ENCODE peak calls at places on chromosomes 2 and 18, in four cellular contexts. V, E, L and W are unnamed samples.

GRCh38 chr2:22788749-22789148 is 596.2 kb upstream of the KLHL29 start:
- DNase-seq in L (no peak), E (no peak), V (no peak), W (no peak)

GRCh38 chr18:50614838-50615237 is 55.0 kb downstream of the MAPK4 start:
- DNase-seq in E (no peak), V (no peak), L (no peak), W (no peak)

GRCh38 chr2:73020657-73021370 is 50.7 kb downstream of the SFXN5 start:
- DNase-seq in E (no peak), L (peak), V (no peak), W (no peak)

GRCh38 chr2:71129114-71129890 is 727 bp downstream of the MCEE start:
- DNase-seq in E (no peak), V (no peak), L (no peak), W (no peak)

GRCh38 chr18:49725809-49726514 is 87.4 kb downstream of the ACAA2 start:
- DNase-seq in V (no peak), E (peak), L (peak), W (no peak)

GRCh38 chr2:6576312-6576711 is 289.4 kb downstream of the CMPK2 start:
- DNase-seq in V (no peak), E (no peak), L (peak), W (no peak)

GRCh38 chr2:239291505-239292350 is 109.1 kb downstream of the HDAC4 start:
- DNase-seq in E (no peak), L (no peak), V (no peak), W (no peak)

GRCh38 chr2:144835634-144836351 is 315.9 kb upstream of the ZEB2 start:
- DNase-seq in E (no peak), L (peak), V (no peak), W (no peak)

GRCh38 chr18:75161629-75162028 is 47.3 kb downstream of the PTGR3 start:
- DNase-seq in V (peak), L (no peak), E (no peak), W (peak)

GRCh38 chr2:241922396-241922795 is 52.9 kb downstream of the RTP5 start:
- DNase-seq in L (no peak), E (no peak), V (no peak), W (no peak)

GRCh38 chr2:241011296-241011600 is 12.8 kb downstream of the SNED1 start:
- DNase-seq in L (no peak), E (no peak), V (no peak), W (no peak)

GRCh38 chr2:237217995-237218621 is 132.4 kb downstream of the COPS8 start:
- DNase-seq in V (no peak), E (no peak), L (no peak), W (no peak)

GRCh38 chr18:13726972-13727331 is 479 bp downstream of the RNMT start:
- DNase-seq in V (peak), E (no peak), L (peak), W (no peak)

GRCh38 chr18:12639990-12640880 is 17.7 kb downstream of the SPIRE1 start:
- DNase-seq in E (no peak), L (peak), V (no peak), W (no peak)

GRCh38 chr2:117945296-117945695 is 68.6 kb downstream of the CCDC93 start:
- DNase-seq in E (no peak), V (no peak), L (no peak), W (no peak)

GRCh38 chr2:48127612-48128191 is 221.4 kb upstream of the FBXO11 start:
- DNase-seq in E (no peak), V (no peak), L (no peak), W (no peak)

GRCh38 chr2:19949071-19949470 is 40.8 kb downstream of the WDR35 start:
- DNase-seq in V (no peak), E (peak), L (peak), W (no peak)

DNA sequence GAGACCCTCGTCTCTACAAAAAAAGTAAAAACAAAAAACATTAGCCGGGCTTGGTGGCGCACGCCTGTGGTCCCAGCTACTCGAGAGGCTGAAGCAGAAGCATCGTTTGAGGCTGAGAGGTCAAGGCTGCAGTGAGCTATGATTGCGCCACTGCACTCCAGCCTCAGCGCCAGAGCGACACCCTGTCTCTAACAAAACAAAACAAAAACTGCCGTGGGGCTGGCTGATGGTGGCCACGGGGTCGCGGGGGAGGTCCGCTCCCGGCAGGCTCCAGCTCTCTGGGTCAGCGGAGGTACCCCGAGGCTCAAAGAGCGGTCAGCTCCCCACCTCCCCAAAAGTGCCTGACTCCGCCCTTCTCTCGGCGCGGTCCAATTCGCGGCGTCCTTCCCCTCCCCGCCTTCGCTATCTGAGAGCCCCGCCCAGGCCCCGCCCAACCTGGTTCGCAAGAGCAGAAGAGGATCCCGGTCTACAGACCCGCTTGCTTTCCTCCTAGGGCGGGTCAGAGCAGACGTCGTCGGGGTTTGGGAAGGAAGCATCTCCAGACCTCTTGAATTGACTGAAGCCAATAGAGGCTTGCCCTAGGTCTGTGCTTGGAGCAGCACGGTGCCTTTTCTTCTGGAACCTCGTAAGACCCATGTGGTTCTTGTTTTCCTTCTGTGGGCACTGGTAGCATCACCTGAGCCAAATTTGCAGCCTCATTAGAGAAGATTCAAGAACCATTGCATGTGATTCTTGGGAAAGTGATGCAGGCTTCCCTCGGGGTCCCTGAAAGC is 7.8 kb downstream of the RAX start:
- DNase-seq in E (no peak), L (no peak), V (no peak), W (no peak)
- H3K4me3 ChIP-seq in E (peak), L (peak), V (no peak), W (no peak)

DNA sequence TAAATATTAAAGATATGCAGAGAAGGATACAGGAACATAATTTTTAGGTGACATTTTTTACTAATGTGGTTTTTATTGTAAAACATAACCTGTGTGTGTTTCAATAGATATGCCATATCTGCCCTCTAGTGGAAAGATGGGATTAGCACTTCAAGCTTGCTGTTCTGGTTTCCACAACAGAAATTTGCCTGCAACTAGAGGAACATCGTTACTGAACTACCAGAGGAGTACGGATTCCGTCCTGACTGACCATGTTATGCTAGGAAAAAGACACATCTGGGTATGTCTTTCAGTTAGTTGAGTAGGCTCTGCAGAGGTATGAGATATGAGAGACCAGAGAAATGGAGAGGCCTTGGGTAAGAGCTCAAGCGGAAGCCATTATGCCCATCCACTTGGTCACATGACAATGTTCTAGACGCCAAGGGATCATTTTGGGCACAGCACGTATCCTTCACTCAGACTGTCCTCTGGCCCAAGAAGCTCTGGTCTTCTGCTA is 104.9 kb downstream of the MBD2 start:
- DNase-seq in V (no peak), L (no peak), E (peak), W (peak)
- H3K4me3 ChIP-seq in V (no peak), L (no peak), E (no peak), W (peak)

DNA sequence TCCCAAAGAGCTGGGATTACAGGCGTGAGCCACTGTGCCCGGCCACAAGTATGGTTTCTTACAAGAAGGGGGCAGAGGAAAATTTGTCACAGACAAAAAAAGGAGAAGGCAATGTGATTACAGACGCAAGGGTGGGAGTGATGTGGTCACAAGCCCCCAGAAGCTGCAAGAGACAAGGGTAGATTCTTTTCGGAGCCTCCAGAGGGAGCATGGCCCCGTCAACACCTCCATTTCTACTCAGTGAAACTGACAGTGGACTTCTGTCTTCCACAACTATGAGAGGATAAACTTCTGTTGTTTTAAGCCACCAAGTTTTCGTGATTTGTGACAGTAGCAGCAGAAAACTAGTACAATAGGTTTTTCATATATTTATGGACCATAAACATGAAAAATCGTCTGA is 2.1 kb upstream of the TCF7L1 start:
- DNase-seq in V (no peak), L (no peak), E (no peak), W (peak)
- H3K4me3 ChIP-seq in V (no peak), L (no peak), E (no peak), W (no peak)

DNA sequence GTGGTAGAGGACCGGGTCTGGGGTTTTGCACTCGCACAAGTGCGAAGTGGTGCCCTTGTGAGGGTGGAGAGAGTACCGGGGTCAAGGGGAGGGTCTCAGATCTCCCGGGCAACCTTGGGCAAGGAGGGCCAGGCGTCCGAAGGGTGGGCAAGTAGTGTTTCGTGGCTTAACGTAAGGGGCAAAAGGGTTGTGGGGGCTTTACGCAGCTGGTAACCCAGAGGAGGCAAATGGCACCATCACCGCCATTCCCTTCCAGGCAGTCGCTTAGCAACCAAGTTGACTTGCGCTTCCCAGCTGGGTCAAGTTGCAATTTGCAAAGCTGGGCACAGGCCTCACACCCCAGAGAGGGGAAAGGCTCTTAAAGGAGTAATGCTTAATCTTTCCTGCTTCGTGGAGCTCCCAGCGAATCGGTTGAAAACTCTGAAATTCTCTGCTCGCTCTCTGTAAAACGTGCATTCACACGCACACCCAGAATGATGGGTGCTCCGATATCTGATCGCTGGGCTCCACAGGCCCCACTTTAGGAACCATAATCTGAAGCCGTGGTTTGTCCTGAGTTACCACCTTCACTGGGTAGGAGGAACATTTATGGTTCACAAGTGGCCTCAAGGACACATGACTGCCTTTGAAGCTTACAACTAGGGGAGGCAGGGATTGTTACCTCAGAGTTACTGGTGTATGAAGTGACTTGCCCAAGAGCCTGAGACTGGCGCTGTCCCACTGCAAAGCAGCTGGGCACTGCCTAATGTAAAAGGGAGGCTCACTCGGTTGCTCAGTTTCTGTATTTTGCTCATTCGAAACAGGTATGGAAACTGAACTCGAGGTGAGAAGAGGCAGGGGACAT is 127.9 kb downstream of the UXS1 start:
- DNase-seq in E (no peak), V (no peak), L (no peak), W (no peak)
- H3K4me3 ChIP-seq in E (no peak), V (peak), L (peak), W (no peak)